ENCODE peak calls at places on chromosomes 7 and 10, in four cellular contexts. D, F, L and M are unnamed samples.

GRCh38 chr7:55573526-55573925 is 1.2 kb upstream of the VOPP1 start:
- DNase-seq in D (peak; percentile 35), F (no peak), L (no peak), M (no peak)

GRCh38 chr7:159028456-159029401 is 115.9 kb downstream of the VIPR2 start:
- DNase-seq in D (no peak), F (no peak), L (no peak), M (no peak)

GRCh38 chr7:114819629-114820362 is 102.1 kb upstream of the MDFIC start:
- DNase-seq in D (peak; percentile 98), F (no peak), L (peak; percentile 99), M (no peak)

GRCh38 chr7:68409851-68410250 is 1188.4 kb upstream of the AUTS2 start:
- DNase-seq in D (no peak), F (no peak), L (no peak), M (no peak)

GRCh38 chr7:98995523-98996161 is 117.3 kb downstream of the TRRAP start:
- DNase-seq in D (no peak), F (no peak), L (no peak), M (no peak)

GRCh38 chr10:47421057-47421952 is 37.2 kb upstream of the ZNF488 start:
- DNase-seq in D (peak; percentile 83), F (no peak), L (no peak), M (no peak)

GRCh38 chr10:89294840-89295239 is 7.0 kb upstream of the IFIT2 start:
- DNase-seq in D (no peak), F (no peak), L (no peak), M (no peak)

GRCh38 chr7:74092964-74093339 is 9.3 kb downstream of the LIMK1 start:
- DNase-seq in D (no peak), F (no peak), L (no peak), M (peak; percentile 68)

GRCh38 chr10:84179059-84179710 is 5.6 kb downstream of the GPR15LG start:
- DNase-seq in D (peak; percentile 58), F (no peak), L (peak; percentile 12), M (no peak)

GRCh38 chr10:126902157-126902556 is 3.1 kb upstream of the DOCK1 start:
- DNase-seq in D (peak; percentile 73), F (no peak), L (peak; percentile 52), M (no peak)

GRCh38 chr7:156935250-156935649 is 14.3 kb upstream of the NOM1 start:
- DNase-seq in D (peak; percentile 27), F (no peak), L (no peak), M (no peak)

GRCh38 chr7:147048864-147049263 is 932.3 kb downstream of the CNTNAP2 start:
- DNase-seq in D (no peak), F (no peak), L (no peak), M (no peak)

GRCh38 chr10:66239062-66239461 is 686.8 kb upstream of the LRRTM3 start:
- DNase-seq in D (no peak), F (no peak), L (no peak), M (no peak)

GRCh38 chr7:128137096-128137655 is 103.9 kb upstream of the LEP start:
- DNase-seq in D (peak; percentile 60), F (no peak), L (peak; percentile 40), M (no peak)

GRCh38 chr7:45454771-45455170 is 119.4 kb upstream of the ADCY1 start:
- DNase-seq in D (no peak), F (no peak), L (no peak), M (no peak)

GRCh38 chr10:97494151-97494550 is 4.1 kb downstream of the MMS19 start:
- DNase-seq in D (no peak), F (no peak), L (no peak), M (no peak)